ENCODE peak calls at places on chromosomes 2 and 18, in four cellular contexts. W, E, V and P are unnamed samples.

GRCh38 chr2:239006886-239007285 is 159.0 kb downstream of the TWIST2 start:
- DNase-seq in W (no peak), V (peak; percentile 33), E (peak; percentile 67), P (no peak)

GRCh38 chr18:13397504-13398163 is 179.1 kb downstream of the LDLRAD4 start:
- DNase-seq in E (no peak), V (no peak), W (no peak), P (no peak)

GRCh38 chr18:2083691-2084090 is 487.6 kb downstream of the METTL4 start:
- DNase-seq in V (peak; percentile 37), W (peak; percentile 8), E (no peak), P (no peak)

GRCh38 chr2:104867351-104868080 is 13.6 kb downstream of the POU3F3 start:
- DNase-seq in W (peak; percentile 68), E (no peak), V (no peak), P (no peak)

GRCh38 chr2:84844141-84844540 is 36.7 kb downstream of the TRABD2A start:
- DNase-seq in V (peak; percentile 25), E (no peak), W (no peak), P (no peak)

GRCh38 chr18:28735731-28736130 is 558.8 kb upstream of the CDH2 start:
- DNase-seq in W (no peak), E (peak; percentile 35), V (peak; percentile 46), P (no peak)

GRCh38 chr2:9110893-9111569 is 95.6 kb upstream of the ASAP2 start:
- DNase-seq in V (no peak), E (no peak), W (peak; percentile 77), P (no peak)

GRCh38 chr2:205408690-205409089 is 273.6 kb upstream of the NRP2 start:
- DNase-seq in W (no peak), E (no peak), V (no peak), P (no peak)

GRCh38 chr2:238418196-238418998 is 8.3 kb upstream of the ASB1 start:
- DNase-seq in V (no peak), W (no peak), E (no peak), P (no peak)

GRCh38 chr2:169771612-169772011 is 27.1 kb upstream of the SSB start:
- DNase-seq in V (no peak), E (no peak), W (no peak), P (no peak)

GRCh38 chr2:25845843-25846505 is 32.3 kb downstream of the ASXL2 start:
- DNase-seq in W (no peak), E (no peak), V (no peak), P (no peak)

GRCh38 chr2:56177420-56178220 is 6.2 kb upstream of the CCDC85A start:
- DNase-seq in E (no peak), W (no peak), V (no peak), P (no peak)
- TF ChIP-seq CTCF in E (no peak), W (no peak), V (no peak), P (no peak)

DNA sequence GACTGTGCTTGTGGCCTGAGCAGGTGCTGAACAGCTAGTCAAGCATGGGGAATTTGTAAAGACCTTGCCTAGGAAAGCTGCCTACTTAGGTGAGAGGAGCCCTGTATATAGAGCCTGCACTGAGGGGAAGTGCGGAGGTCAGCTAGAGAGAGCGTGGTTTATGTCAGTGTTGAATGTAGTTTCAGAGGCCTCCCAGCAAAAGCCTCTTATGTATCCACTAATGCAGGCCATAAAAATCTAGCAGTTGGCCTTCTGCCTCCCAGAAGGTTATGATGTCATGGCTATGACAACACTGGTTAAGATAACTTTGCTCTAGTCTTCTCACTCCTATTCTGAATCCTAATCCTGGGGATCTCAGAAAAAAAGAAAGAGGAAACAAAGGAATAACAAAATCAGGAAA is 88.9 kb downstream of the ASXL3 start:
- DNase-seq in E (no peak), W (no peak), V (no peak), P (no peak)
- TF ChIP-seq CTCF in E (no peak), W (no peak), V (no peak), P (no peak)

DNA sequence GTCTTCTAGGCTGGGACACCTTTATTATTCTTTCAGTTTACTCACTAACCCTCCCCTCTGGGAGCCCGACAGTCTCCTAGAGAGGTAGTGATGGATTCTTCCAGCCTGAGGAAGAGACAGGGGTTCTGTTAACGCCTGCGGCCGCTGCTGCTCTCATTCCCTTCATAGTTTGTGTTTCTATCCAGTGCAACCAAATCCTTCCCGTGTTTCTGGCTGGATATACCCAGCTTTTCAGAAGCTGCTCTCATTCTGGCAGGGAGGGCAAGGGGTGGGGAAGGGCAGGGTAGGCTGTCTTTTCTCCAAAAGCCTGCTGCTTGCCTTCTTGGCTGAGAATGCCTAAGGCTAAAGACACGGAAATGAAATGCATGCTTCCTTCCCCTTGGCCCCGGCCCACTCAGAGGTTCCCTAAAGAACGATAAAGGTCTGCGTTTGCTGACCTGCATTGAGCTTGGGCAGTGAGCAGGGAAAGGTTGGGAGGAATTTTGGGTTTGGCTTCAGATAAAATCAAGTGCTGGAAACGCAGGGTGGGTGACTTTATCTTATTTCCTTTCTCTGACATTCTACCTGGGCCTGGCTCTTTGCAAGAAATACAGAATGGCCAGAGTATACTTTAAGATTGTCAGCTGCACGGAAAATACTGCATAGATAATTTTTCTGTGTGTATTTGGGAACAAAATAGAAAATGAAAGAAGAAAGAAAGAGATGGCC is 390.9 kb downstream of the NBAS start:
- DNase-seq in E (peak; percentile 8), W (no peak), V (no peak), P (no peak)
- TF ChIP-seq CTCF in E (no peak), W (no peak), V (no peak), P (no peak)

GRCh38 chr2:218756599-218757377 is 25.2 kb upstream of the CYP27A1 start:
- DNase-seq in V (no peak), E (no peak), W (no peak), P (no peak)
- TF ChIP-seq CTCF in V (no peak), E (peak; percentile 1), W (no peak), P (no peak)

GRCh38 chr2:172168917-172169346 is 66.2 kb upstream of the DLX2 start:
- DNase-seq in W (no peak), V (peak; percentile 33), E (no peak), P (no peak)

GRCh38 chr2:172177581-172177980 is 74.9 kb upstream of the DLX2 start:
- DNase-seq in V (no peak), W (no peak), E (no peak), P (no peak)

GRCh38 chr2:172169611-172170010 is 66.9 kb upstream of the DLX2 start:
- DNase-seq in W (no peak), E (no peak), V (no peak), P (no peak)

GRCh38 chr2:172173307-172173706 is 70.6 kb upstream of the DLX2 start:
- DNase-seq in V (no peak), W (no peak), E (no peak), P (no peak)

DNA sequence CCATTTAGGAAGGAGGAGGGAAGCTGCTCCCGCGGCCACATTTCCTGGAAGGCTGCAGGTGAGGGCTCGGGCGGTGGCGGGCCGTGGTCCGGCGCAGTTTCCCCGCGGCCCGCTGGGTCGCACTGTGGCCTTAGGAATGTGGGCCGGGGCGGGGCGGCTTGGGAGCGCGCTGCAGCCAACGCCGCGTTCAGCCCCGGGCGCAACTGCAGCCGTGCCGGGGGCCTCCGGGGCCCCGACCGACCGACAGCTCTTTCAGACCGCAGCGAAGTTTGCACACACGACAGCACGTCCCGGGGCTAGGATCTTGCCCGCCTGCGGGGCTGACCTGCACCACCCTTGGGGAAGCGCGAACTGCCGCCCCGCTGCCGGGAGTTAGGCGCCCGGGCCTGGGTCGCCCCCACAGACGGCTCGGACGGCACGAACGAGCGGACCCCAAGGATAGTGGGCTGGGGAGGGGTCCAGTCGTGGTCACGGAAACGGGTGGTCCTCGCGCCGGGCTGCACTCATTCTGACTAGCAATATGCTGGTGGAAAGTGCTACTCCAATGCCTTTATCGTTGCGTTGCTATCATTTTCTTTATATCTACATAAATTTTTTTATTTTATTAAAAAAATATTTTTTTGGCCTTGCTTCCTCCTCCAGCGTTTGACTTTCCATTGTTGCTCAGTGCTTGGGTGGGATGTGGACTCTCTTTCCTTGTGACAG is 70.0 kb upstream of the DLX2 start:
- DNase-seq in E (no peak), W (peak; percentile 92), V (peak; percentile 66), P (no peak)
- TF ChIP-seq CTCF in E (peak; percentile 98), W (peak; percentile 84), V (peak; percentile 70), P (peak; percentile 69)

GRCh38 chr2:54660752-54661151 is 62.7 kb upstream of the EML6 start:
- DNase-seq in V (no peak), E (no peak), W (no peak), P (no peak)
- TF ChIP-seq CTCF in V (no peak), E (no peak), W (no peak), P (no peak)